ENCODE peak calls at places on chromosomes 11 and 22, in eight cellular contexts. H is stimulated activated CD4-positive, alpha-beta T cell treated with anti-CD3 and anti-CD28 coated beads, TNF-alpha, amount 100 ng/mL, for 1 hour; S is foreskin melanocyte; Z is AG09309; X is ACHN; P is CD4-positive, alpha-beta T cell; W is sciatic nerve; E is activated CD4-positive, alpha-beta T cell treated with anti-CD3 and anti-CD28 coated beads, Interleukin-2, amount 50 U/mL, for 24 hours. R is an unnamed sample.

GRCh38 chr22:21726650-21727049 is 8.9 kb downstream of the YPEL1 start:
- DNase-seq in X (peak; percentile 9), W (no peak), S (no peak), P (no peak), Z (no peak), H (no peak), E (peak; percentile 14), R (no peak)

GRCh38 chr11:59040607-59041006 is 45.5 kb upstream of the GLYATL1B start:
- DNase-seq in P (no peak), Z (no peak), W (no peak), S (no peak), H (no peak), X (no peak), E (no peak), R (no peak)

GRCh38 chr11:117172678-117173421 is 5.7 kb upstream of the SIDT2 start:
- DNase-seq in W (no peak), E (no peak), P (no peak), S (peak; percentile 28), Z (no peak), X (no peak), H (no peak), R (no peak)

GRCh38 chr11:20518323-20518834 is 81.0 kb upstream of the SLC6A5 start:
- DNase-seq in S (no peak), P (no peak), W (no peak), H (no peak), Z (no peak), X (no peak), E (no peak), R (no peak)

GRCh38 chr11:79263001-79263400 is 177.8 kb downstream of the TENM4 start:
- DNase-seq in E (no peak), S (no peak), P (no peak), X (no peak), H (no peak), Z (no peak), W (no peak), R (no peak)

GRCh38 chr11:62832346-62833234 is at the start of gene TEX54:
- DNase-seq in E (no peak), Z (no peak), H (no peak), S (no peak), W (peak; percentile 69), P (no peak), X (no peak), R (no peak)

GRCh38 chr11:68008381-68009337 is 1.5 kb upstream of the ALDH3B1 start:
- DNase-seq in X (no peak), Z (no peak), P (no peak), E (no peak), S (no peak), H (no peak), W (peak; percentile 70), R (no peak)

GRCh38 chr11:64353761-64354506 is 5.0 kb upstream of the RPS6KA4 start:
- DNase-seq in H (no peak), E (no peak), P (no peak), W (no peak), X (no peak), Z (no peak), S (no peak), R (no peak)

GRCh38 chr11:62921573-62922188 is 518 bp upstream of the CHRM1 start:
- DNase-seq in S (peak; percentile 68), X (no peak), W (no peak), E (no peak), P (no peak), Z (no peak), H (no peak), R (no peak)

GRCh38 chr22:28369849-28370248 is 309.8 kb downstream of the TTC28 start:
- DNase-seq in S (no peak), W (no peak), E (no peak), P (no peak), Z (no peak), H (no peak), X (no peak), R (no peak)

GRCh38 chr11:70490208-70490607 is 91.9 kb downstream of the CTTN start:
- DNase-seq in H (no peak), W (no peak), Z (no peak), E (no peak), X (no peak), P (no peak), S (no peak), R (no peak)

GRCh38 chr11:22304337-22304961 is 33.7 kb upstream of the SLC17A6 start:
- DNase-seq in S (peak; percentile 10), E (no peak), Z (no peak), X (peak; percentile 40), W (no peak), P (no peak), H (no peak), R (no peak)

GRCh38 chr11:14454861-14455632 is 44.6 kb downstream of the COPB1 start:
- DNase-seq in P (no peak), S (peak; percentile 23), W (no peak), E (no peak), X (peak; percentile 25), H (no peak), Z (no peak), R (no peak)

GRCh38 chr11:20964985-20965384 is 295.6 kb downstream of the NELL1 start:
- DNase-seq in S (no peak), X (no peak), E (no peak), H (no peak), Z (no peak), P (no peak), W (no peak), R (no peak)

GRCh38 chr22:37822079-37822833 is 926 bp upstream of the GALR3 start:
- DNase-seq in X (no peak), H (no peak), W (no peak), E (no peak), P (no peak), S (no peak), Z (no peak), R (no peak)

GRCh38 chr11:58734681-58735490 is 3.1 kb upstream of the GLYAT start:
- DNase-seq in H (no peak), W (no peak), X (no peak), Z (no peak), P (no peak), E (no peak), S (no peak), R (no peak)

GRCh38 chr11:118263694-118264567 is at the start of gene MPZL2:
- DNase-seq in Z (no peak), W (no peak), H (no peak), P (peak; percentile 35), X (peak; percentile 63), S (no peak), E (no peak), R (no peak)

R was measured in cortex of kidney.